ENCODE peak calls at places on chromosome 10, in four cellular contexts. B, Q, O and P are unnamed samples.

GRCh38 chr10:17200885-17201164 is 647 bp downstream of the TRDMT1 start:
- DNase-seq in B (peak; percentile 37), Q (no peak), O (no peak), P (no peak)

GRCh38 chr10:47336387-47337134 is 11.6 kb upstream of the RBP3 start:
- DNase-seq in B (no peak), Q (no peak), O (no peak), P (peak; percentile 81)

GRCh38 chr10:88186335-88186734 is 322.9 kb downstream of the PTEN start:
- DNase-seq in B (no peak), Q (no peak), O (no peak), P (no peak)

GRCh38 chr10:89332092-89332633 is 4.4 kb downstream of the IFIT3 start:
- DNase-seq in B (no peak), Q (peak; percentile 41), O (peak; percentile 92), P (no peak)

GRCh38 chr10:97087296-97087695 is 98.5 kb downstream of the SLIT1 start:
- DNase-seq in B (no peak), Q (no peak), O (no peak), P (no peak)

GRCh38 chr10:18214692-18215563 is 74.7 kb downstream of the CACNB2 start:
- DNase-seq in B (peak; percentile 48), Q (peak; percentile 16), O (no peak), P (peak; percentile 47)

GRCh38 chr10:24722676-24723385 is 856 bp downstream of the ARHGAP21 start:
- DNase-seq in B (peak; percentile 61), Q (peak; percentile 41), O (no peak), P (peak; percentile 59)

GRCh38 chr10:42983595-42983990 is 93.3 kb upstream of the RET start:
- DNase-seq in B (no peak), Q (no peak), O (no peak), P (no peak)

GRCh38 chr10:3813267-3813666 is 28.3 kb upstream of the KLF6 start:
- DNase-seq in B (no peak), Q (no peak), O (no peak), P (no peak)

GRCh38 chr10:43262902-43263466 is 3.9 kb downstream of the RASGEF1A start:
- DNase-seq in B (no peak), Q (no peak), O (no peak), P (peak; percentile 21)

GRCh38 chr10:132030898-132031463 is 34.8 kb upstream of the JAKMIP3 start:
- DNase-seq in B (no peak), Q (no peak), O (no peak), P (no peak)

GRCh38 chr10:93160829-93161228 is 87.1 kb downstream of the CYP26A1 start:
- DNase-seq in B (no peak), Q (no peak), O (no peak), P (no peak)

GRCh38 chr10:66627156-66627555 is 298.7 kb upstream of the LRRTM3 start:
- DNase-seq in B (peak; percentile 5), Q (peak; percentile 34), O (no peak), P (no peak)

GRCh38 chr10:67607472-67607871 is 88.5 kb downstream of the CTNNA3 start:
- DNase-seq in B (no peak), Q (no peak), O (no peak), P (no peak)

GRCh38 chr10:132469197-132469942 is 68.2 kb upstream of the INPP5A start:
- DNase-seq in B (no peak), Q (no peak), O (no peak), P (no peak)

GRCh38 chr10:14087585-14087984 is 243.1 kb downstream of the FRMD4A start:
- DNase-seq in B (no peak), Q (no peak), O (no peak), P (no peak)

GRCh38 chr10:87864497-87865059 is 1.2 kb downstream of the PTEN start:
- DNase-seq in B (no peak), Q (no peak), O (no peak), P (peak; percentile 4)

GRCh38 chr10:18424200-18424599 is 227.2 kb downstream of the NSUN6 start:
- DNase-seq in B (no peak), Q (no peak), O (no peak), P (no peak)

GRCh38 chr10:133614830-133615580 is 11.6 kb downstream of the FRG2B start:
- DNase-seq in B (no peak), Q (no peak), O (no peak), P (no peak)

GRCh38 chr10:34967411-34967880 is 122.7 kb downstream of the CUL2 start:
- DNase-seq in B (no peak), Q (no peak), O (no peak), P (no peak)

GRCh38 chr10:88028072-88028471 is 164.6 kb downstream of the PTEN start:
- DNase-seq in B (no peak), Q (no peak), O (no peak), P (no peak)

GRCh38 chr10:108434818-108435217 is 1270.3 kb upstream of the SORCS1 start:
- DNase-seq in B (no peak), Q (no peak), O (no peak), P (no peak)

GRCh38 chr10:105729428-105729827 is 1088.3 kb downstream of the SORCS3 start:
- DNase-seq in B (no peak), Q (no peak), O (no peak), P (no peak)

GRCh38 chr10:132850246-132850645 is 64.3 kb upstream of the NKX6-2 start:
- DNase-seq in B (no peak), Q (no peak), O (no peak), P (no peak)

GRCh38 chr10:84076047-84076388 is 63.3 kb upstream of the GHITM start:
- DNase-seq in B (no peak), Q (no peak), O (no peak), P (no peak)

GRCh38 chr10:31321396-31321941 is 2.5 kb downstream of the ZEB1 start:
- DNase-seq in B (no peak), Q (no peak), O (no peak), P (no peak)

GRCh38 chr10:118853916-118854315 is 99.1 kb upstream of the CACUL1 start:
- DNase-seq in B (no peak), Q (no peak), O (no peak), P (no peak)

GRCh38 chr10:124349993-124350280 is 68.8 kb downstream of the OAT start:
- DNase-seq in B (no peak), Q (no peak), O (no peak), P (no peak)

GRCh38 chr10:96152437-96152836 is 22.3 kb downstream of the ZNF518A start:
- DNase-seq in B (no peak), Q (no peak), O (no peak), P (no peak)

GRCh38 chr10:77669892-77670291 is 32.3 kb upstream of the KCNMA1 start:
- DNase-seq in B (no peak), Q (no peak), O (no peak), P (no peak)

GRCh38 chr10:58158806-58159205 is 108.9 kb downstream of the IPMK start:
- DNase-seq in B (no peak), Q (no peak), O (no peak), P (no peak)

GRCh38 chr10:114397651-114398145 is 6.6 kb downstream of the AFAP1L2 start:
- DNase-seq in B (no peak), Q (no peak), O (no peak), P (no peak)

GRCh38 chr10:26437637-26438461 is at the start of gene APBB1IP:
- DNase-seq in B (no peak), Q (no peak), O (peak; percentile 61), P (no peak)

GRCh38 chr10:7491949-7492659 is 81.3 kb upstream of the SFMBT2 start:
- DNase-seq in B (no peak), Q (no peak), O (peak; percentile 74), P (no peak)
- TF ChIP-seq EP300 in B (no peak), Q (no peak), O (no peak), P (no peak)

DNA sequence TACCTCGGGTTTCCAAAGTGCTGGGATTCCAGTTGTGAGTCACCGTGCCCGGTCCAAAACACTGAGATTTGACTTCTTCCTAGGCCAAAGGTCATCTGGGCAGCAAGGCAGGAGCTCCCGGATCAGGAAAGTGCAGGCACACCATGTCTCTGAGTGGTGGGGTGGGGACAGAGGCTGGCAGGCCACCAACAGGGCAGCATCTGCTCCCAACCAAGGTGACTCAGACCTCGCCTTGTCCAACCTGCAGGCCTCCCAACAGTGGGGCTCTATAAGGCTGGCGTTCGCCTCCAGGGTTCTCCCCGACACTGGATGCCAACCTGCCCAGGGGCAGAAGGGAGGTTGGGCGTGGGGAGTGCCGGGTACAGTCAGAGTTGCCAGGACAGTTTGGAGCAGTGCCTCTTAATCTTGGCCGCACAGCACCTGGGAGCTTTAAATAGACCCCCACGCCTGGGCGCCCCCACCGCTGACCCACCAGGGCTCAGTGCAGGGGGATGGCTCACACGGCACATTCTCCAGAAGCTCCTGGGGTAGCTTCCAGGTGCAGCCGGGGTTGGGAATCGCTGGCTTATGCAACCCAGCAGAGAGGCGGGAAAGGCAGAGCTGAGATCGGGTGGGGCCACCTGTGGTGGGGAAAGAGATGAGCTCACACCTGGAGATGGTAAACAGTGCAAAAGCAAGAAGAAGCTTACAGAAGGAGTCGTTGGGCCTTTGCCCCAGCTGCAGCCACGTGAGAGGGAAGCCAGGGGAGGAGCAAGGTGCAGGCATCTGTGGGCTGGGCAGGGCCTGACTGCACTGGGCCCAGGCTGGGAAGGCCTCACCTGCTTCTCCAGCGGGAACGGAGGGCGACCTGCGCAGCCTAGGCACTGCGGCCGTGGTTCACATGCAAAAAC is 10.9 kb downstream of the CALML5 start:
- DNase-seq in B (no peak), Q (no peak), O (no peak), P (no peak)
- TF ChIP-seq MYC in B (no peak), Q (peak; percentile 15), O (no peak), P (no peak)

DNA sequence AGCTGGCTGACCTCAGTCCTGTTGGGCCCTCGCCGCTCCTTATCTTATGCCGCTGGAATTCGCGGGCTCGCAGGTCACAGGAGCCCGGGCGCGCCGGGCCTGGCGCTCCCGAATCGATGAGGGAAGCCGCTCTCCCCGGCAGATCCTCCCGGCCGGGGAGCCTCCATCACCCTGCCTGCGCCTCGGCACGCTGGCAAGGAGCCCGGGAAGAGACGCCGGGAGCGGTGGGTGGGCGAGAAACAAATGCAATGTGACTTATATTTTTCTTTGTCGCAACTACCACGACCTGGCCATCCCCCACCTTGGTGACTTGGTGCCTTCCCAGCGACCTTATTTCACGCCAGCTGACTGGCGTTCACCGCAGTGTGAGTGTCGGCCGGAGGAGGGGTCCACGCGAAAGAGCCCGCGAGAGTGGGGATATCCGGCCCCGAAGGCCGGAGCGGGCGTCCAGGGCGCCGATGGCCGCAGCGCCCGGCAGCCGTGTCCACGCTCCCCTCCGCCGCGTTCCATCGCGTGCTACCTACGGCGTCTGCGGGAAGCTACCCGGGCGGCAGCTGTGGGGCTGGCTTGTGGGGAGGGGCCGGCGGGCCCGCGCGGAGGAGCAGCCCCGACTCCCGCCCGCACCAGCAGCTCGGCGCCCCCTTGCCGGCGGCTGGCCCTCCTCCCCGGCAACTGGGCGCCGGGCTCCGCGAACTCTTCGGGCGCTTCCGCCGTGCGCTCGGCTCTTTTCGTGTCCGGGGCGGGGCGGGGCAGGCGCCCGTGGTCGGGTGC is 494 bp upstream of the BMPR1A start:
- DNase-seq in B (peak; percentile 81), Q (peak; percentile 83), O (no peak), P (peak; percentile 73)
- TF ChIP-seq EP300 in B (no peak), Q (no peak), O (no peak), P (peak; percentile 57)

DNA sequence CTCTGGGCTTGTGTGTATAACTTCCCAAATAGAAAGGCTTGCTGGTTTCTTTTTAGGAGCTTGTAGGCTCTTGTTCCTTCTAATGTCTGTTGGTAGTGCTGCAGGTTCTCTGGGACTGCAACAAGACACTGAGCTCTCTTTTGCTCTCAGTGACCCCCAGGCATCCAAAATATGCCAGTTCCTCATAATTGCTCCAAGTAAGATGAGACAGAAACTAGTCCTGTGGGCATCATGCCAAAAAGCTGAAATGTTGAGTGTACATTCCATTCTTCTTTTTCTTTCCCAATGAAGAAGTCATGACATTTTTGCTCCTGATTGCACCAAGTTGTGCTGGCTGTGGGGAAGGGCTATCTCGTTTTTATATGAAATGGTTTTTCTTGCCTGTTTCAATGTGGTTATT is 7.1 kb upstream of the BTBD16 start:
- DNase-seq in B (no peak), Q (peak; percentile 69), O (no peak), P (no peak)
- TF ChIP-seq MYC in B (no peak), Q (no peak), O (no peak), P (no peak)